ENCODE peak calls at places on chromosomes 16 and 17, in seven cellular contexts. One of them, this sample, is unnamed.

GRCh38 chr16:88057656-88058055 is 106.4 kb downstream of the BANP start:
- DNase-seq in trophoblast cell: no peak
- DNase-seq in neuronal stem cell: no peak
- DNase-seq in H1: no peak
- DNase-seq in H9: no peak
- DNase-seq in IMR-90: no peak
- DNase-seq in mesenchymal stem cell: no peak
- DNase-seq in this sample: no peak

GRCh38 chr17:21296097-21297025 is 11.8 kb downstream of the MAP2K3 start:
- DNase-seq in trophoblast cell: peak; percentile 75
- DNase-seq in IMR-90: peak; percentile 40
- DNase-seq in H1: no peak
- DNase-seq in H9: no peak
- DNase-seq in neuronal stem cell: no peak
- DNase-seq in mesenchymal stem cell: no peak
- DNase-seq in this sample: no peak

GRCh38 chr17:50114849-50115357 is 15.1 kb downstream of the SAMD14 start:
- DNase-seq in mesenchymal stem cell: peak; percentile 77
- DNase-seq in IMR-90: peak; percentile 70
- DNase-seq in H9: peak; percentile 81
- DNase-seq in trophoblast cell: peak; percentile 47
- DNase-seq in H1: peak; percentile 66
- DNase-seq in neuronal stem cell: no peak
- DNase-seq in this sample: peak; percentile 89

GRCh38 chr16:15820837-15821236 is 36.0 kb downstream of the MYH11 start:
- DNase-seq in trophoblast cell: no peak
- DNase-seq in mesenchymal stem cell: no peak
- DNase-seq in H9: no peak
- DNase-seq in IMR-90: no peak
- DNase-seq in H1: no peak
- DNase-seq in neuronal stem cell: no peak
- DNase-seq in this sample: no peak

GRCh38 chr16:80827007-80827406 is 22.6 kb upstream of the CDYL2 start:
- DNase-seq in trophoblast cell: no peak
- DNase-seq in neuronal stem cell: no peak
- DNase-seq in H1: no peak
- DNase-seq in H9: no peak
- DNase-seq in IMR-90: no peak
- DNase-seq in mesenchymal stem cell: no peak
- DNase-seq in this sample: no peak

GRCh38 chr16:56189990-56190902 is 1.0 kb upstream of the GNAO1 start:
- DNase-seq in IMR-90: no peak
- DNase-seq in trophoblast cell: peak; percentile 50
- DNase-seq in neuronal stem cell: peak; percentile 43
- DNase-seq in H1: peak; percentile 75
- DNase-seq in H9: no peak
- DNase-seq in mesenchymal stem cell: peak; percentile 26
- DNase-seq in this sample: peak; percentile 26

GRCh38 chr17:58595194-58595792 is 80.9 kb upstream of the MTMR4 start:
- DNase-seq in H1: no peak
- DNase-seq in H9: no peak
- DNase-seq in IMR-90: no peak
- DNase-seq in neuronal stem cell: no peak
- DNase-seq in trophoblast cell: peak; percentile 26
- DNase-seq in mesenchymal stem cell: no peak
- DNase-seq in this sample: peak; percentile 48

GRCh38 chr16:63943568-63943967 is 1178.3 kb downstream of the CDH11 start:
- DNase-seq in H1: no peak
- DNase-seq in IMR-90: no peak
- DNase-seq in mesenchymal stem cell: no peak
- DNase-seq in trophoblast cell: no peak
- DNase-seq in neuronal stem cell: no peak
- DNase-seq in H9: no peak
- DNase-seq in this sample: no peak

GRCh38 chr16:89476811-89477261 is 13.5 kb downstream of the ANKRD11 start:
- DNase-seq in H9: no peak
- DNase-seq in IMR-90: no peak
- DNase-seq in H1: no peak
- DNase-seq in mesenchymal stem cell: no peak
- DNase-seq in trophoblast cell: no peak
- DNase-seq in neuronal stem cell: no peak
- DNase-seq in this sample: no peak

GRCh38 chr16:57999366-57999970 is 1.0 kb downstream of the ZNF319 start:
- DNase-seq in H1: no peak
- DNase-seq in trophoblast cell: no peak
- DNase-seq in H9: no peak
- DNase-seq in mesenchymal stem cell: peak; percentile 60
- DNase-seq in IMR-90: peak; percentile 33
- DNase-seq in neuronal stem cell: no peak
- DNase-seq in this sample: peak; percentile 56

GRCh38 chr16:73152731-73153130 is 104.8 kb upstream of the ZFHX3 start:
- DNase-seq in neuronal stem cell: peak; percentile 59
- DNase-seq in H9: peak; percentile 69
- DNase-seq in H1: peak; percentile 56
- DNase-seq in mesenchymal stem cell: no peak
- DNase-seq in IMR-90: no peak
- DNase-seq in trophoblast cell: no peak
- DNase-seq in this sample: peak; percentile 97

GRCh38 chr17:7523033-7523432 is 25.8 kb upstream of the TNFSF12 start:
- DNase-seq in H9: peak; percentile 93
- DNase-seq in neuronal stem cell: no peak
- DNase-seq in IMR-90: no peak
- DNase-seq in H1: peak; percentile 65
- DNase-seq in mesenchymal stem cell: no peak
- DNase-seq in trophoblast cell: peak; percentile 26
- DNase-seq in this sample: peak; percentile 90

GRCh38 chr16:57178793-57179212 is 7.0 kb downstream of the PSME3IP1 start:
- DNase-seq in H9: no peak
- DNase-seq in mesenchymal stem cell: peak; percentile 78
- DNase-seq in H1: no peak
- DNase-seq in neuronal stem cell: no peak
- DNase-seq in trophoblast cell: peak; percentile 67
- DNase-seq in IMR-90: peak; percentile 41
- DNase-seq in this sample: peak; percentile 82

GRCh38 chr16:50821586-50821985 is 79.7 kb downstream of the CYLD start:
- DNase-seq in H1: peak; percentile 28
- DNase-seq in IMR-90: peak; percentile 23
- DNase-seq in mesenchymal stem cell: no peak
- DNase-seq in trophoblast cell: peak; percentile 12
- DNase-seq in neuronal stem cell: no peak
- DNase-seq in H9: no peak
- DNase-seq in this sample: peak; percentile 36

GRCh38 chr16:57749101-57749692 is 13.6 kb downstream of the KATNB1 start:
- DNase-seq in neuronal stem cell: no peak
- DNase-seq in mesenchymal stem cell: no peak
- DNase-seq in trophoblast cell: no peak
- DNase-seq in H1: no peak
- DNase-seq in IMR-90: no peak
- DNase-seq in H9: no peak
- DNase-seq in this sample: no peak

GRCh38 chr16:77564791-77565390 is 130.1 kb upstream of the ADAMTS18 start:
- DNase-seq in IMR-90: peak; percentile 8
- DNase-seq in H1: no peak
- DNase-seq in H9: no peak
- DNase-seq in trophoblast cell: peak; percentile 75
- DNase-seq in neuronal stem cell: no peak
- DNase-seq in mesenchymal stem cell: peak; percentile 38
- DNase-seq in this sample: peak; percentile 52

GRCh38 chr16:23514381-23515152 is 4.3 kb upstream of the GGA2 start:
- DNase-seq in IMR-90: no peak
- DNase-seq in neuronal stem cell: no peak
- DNase-seq in H1: no peak
- DNase-seq in mesenchymal stem cell: no peak
- DNase-seq in trophoblast cell: no peak
- DNase-seq in H9: no peak
- DNase-seq in this sample: no peak

GRCh38 chr17:50213026-50214015 is 11.9 kb upstream of the COL1A1 start:
- DNase-seq in H1: no peak
- DNase-seq in trophoblast cell: no peak
- DNase-seq in H9: peak; percentile 86
- DNase-seq in mesenchymal stem cell: peak; percentile 77
- DNase-seq in IMR-90: peak; percentile 51
- DNase-seq in neuronal stem cell: no peak
- DNase-seq in this sample: peak; percentile 86

DNA sequence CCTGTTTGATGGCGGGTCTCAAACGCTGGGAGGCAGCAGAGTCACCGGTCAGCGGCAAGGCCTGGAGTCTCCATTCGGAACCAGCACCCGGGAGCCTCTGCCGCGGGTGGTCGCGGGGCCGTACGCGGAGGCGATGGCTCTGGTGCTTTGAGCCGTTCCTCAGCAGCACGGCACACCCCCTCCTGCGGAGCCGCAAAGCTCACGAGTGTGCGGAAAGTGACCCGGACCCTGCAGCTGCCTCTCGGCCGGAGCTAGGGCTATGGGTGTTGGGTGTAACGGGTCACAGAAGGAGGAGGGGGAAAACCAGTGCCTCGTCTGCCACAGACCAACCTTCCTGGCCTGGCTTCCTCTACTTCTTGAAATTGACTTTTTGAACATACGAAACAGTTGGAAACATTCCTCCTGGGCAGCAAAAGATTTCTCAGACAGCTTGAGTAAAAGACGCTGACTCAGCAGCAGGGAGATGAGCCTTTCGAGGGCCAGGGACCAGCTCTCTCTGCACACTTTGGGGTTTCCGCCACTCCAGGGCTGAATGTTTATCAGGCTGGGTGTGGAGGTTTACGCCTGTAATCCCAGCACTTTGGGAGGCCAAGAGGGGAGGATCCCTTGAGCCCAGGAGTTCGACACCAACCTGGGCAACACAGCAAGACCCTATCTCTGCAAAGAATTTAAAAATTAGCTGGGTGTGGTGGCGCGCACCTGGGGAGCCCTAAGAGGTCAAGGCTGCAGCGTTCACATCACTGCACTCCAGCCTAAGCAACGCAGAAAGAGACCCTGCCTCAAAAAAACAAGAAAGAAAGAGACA is 26.4 kb upstream of the PITPNA start:
- DNase-seq in mesenchymal stem cell: peak; percentile 34
- DNase-seq in trophoblast cell: peak; percentile 37
- DNase-seq in H9: peak; percentile 62
- DNase-seq in neuronal stem cell: no peak
- DNase-seq in IMR-90: no peak
- DNase-seq in H1: no peak
- DNase-seq in this sample: no peak
- H3K4ac ChIP-seq in mesenchymal stem cell: no peak overlapping the region
- H3K4ac ChIP-seq in trophoblast cell: peak overlapping the region; percentile 78
- H3K4ac ChIP-seq in H9: no peak overlapping the region
- H3K4ac ChIP-seq in neuronal stem cell: no peak overlapping the region
- H3K4ac ChIP-seq in IMR-90: peak overlapping the region; percentile 2
- H3K4ac ChIP-seq in H1: no peak overlapping the region
- H3K4ac ChIP-seq in this sample: no peak overlapping the region

DNA sequence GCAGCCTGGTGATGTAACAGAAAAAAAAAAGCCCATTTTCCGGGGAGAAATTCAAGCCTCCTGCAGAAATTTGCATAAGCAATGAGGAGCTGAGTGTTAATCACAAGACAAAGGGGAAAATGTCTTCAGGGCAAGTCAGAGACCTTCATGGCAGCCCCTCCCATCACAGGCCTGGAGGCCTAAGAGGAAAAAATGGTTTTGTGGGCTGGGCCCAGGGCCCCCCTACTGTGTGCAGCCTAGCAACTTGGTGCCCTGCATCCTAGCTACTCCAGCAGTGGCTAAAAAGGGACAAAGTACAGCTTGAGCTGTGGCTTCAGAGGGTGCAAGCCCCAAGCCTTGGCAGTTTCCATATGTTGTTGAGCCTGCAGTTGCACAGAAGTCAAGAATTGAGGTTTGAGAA is 49.7 kb downstream of the AHSP start:
- DNase-seq in trophoblast cell: no peak
- DNase-seq in H9: no peak
- DNase-seq in mesenchymal stem cell: no peak
- DNase-seq in IMR-90: no peak
- DNase-seq in neuronal stem cell: no peak
- DNase-seq in H1: no peak
- DNase-seq in this sample: no peak
- H2AK5ac ChIP-seq in trophoblast cell: no peak overlapping the region
- H2AK5ac ChIP-seq in H9: no peak overlapping the region
- H2AK5ac ChIP-seq in mesenchymal stem cell: no peak overlapping the region
- H2AK5ac ChIP-seq in IMR-90: no peak overlapping the region
- H2AK5ac ChIP-seq in neuronal stem cell: no peak overlapping the region
- H2AK5ac ChIP-seq in H1: no peak overlapping the region
- H2AK5ac ChIP-seq in this sample: no peak overlapping the region

DNA sequence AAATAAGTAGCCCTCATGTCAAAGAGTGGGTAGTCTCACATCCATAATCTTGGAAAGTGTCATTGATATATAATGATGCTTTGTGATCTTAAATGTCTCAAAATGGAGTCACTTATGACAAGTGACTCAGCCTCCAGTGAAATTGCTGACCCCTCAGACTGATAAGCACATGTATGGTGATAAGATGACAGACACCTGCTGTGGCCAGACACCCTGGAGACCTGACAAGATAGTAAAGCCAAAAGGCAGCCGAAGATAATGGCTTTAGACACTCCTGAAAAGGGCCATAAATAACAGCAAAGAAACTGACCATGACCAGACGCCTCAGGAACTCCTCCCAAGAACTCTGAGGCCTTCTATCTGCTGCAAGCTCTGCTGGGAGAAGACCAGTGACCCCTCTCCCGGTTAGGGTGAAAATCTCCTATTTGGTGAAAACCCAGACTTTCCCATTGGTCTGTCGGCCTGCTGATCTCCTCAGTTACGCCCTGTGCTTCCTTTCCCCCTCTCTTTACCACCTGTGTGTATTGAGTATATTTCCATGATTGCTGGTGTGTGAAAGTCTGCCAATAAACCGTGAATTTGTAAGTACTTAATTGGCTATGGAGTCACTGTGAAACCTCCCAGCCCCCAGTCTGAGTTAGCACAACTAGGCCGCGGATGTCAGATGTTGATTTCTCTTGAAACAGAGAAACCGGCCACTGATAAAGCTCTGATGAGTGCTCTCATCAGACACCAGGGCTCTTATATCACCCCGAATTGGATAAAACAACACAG is 226.7 kb upstream of the MYOCD start:
- DNase-seq in H9: no peak
- DNase-seq in H1: no peak
- DNase-seq in IMR-90: no peak
- DNase-seq in neuronal stem cell: no peak
- DNase-seq in mesenchymal stem cell: no peak
- DNase-seq in trophoblast cell: no peak
- DNase-seq in this sample: peak; percentile 95
- H2BK120ac ChIP-seq in H9: no peak overlapping the region
- H2BK120ac ChIP-seq in H1: no peak overlapping the region
- H2BK120ac ChIP-seq in IMR-90: no peak overlapping the region
- H2BK120ac ChIP-seq in neuronal stem cell: no peak overlapping the region
- H2BK120ac ChIP-seq in mesenchymal stem cell: no peak overlapping the region
- H2BK120ac ChIP-seq in trophoblast cell: no peak overlapping the region
- H2BK120ac ChIP-seq in this sample: no peak overlapping the region

GRCh38 chr16:46844771-46845170 is 13.8 kb upstream of the C16orf87 start:
- DNase-seq in neuronal stem cell: no peak
- DNase-seq in H9: no peak
- DNase-seq in mesenchymal stem cell: no peak
- DNase-seq in H1: peak; percentile 10
- DNase-seq in trophoblast cell: no peak
- DNase-seq in IMR-90: peak; percentile 79
- DNase-seq in this sample: no peak
- H3K4ac ChIP-seq in neuronal stem cell: no peak overlapping the region
- H3K4ac ChIP-seq in H9: no peak overlapping the region
- H3K4ac ChIP-seq in mesenchymal stem cell: no peak overlapping the region
- H3K4ac ChIP-seq in H1: no peak overlapping the region
- H3K4ac ChIP-seq in trophoblast cell: no peak overlapping the region
- H3K4ac ChIP-seq in IMR-90: no peak overlapping the region
- H3K4ac ChIP-seq in this sample: no peak overlapping the region

This sample was measured in mesendoderm.